ENCODE peak calls at places on chromosomes 11 and 22, in five cellular contexts. R, C, O, K and D are unnamed samples. For H3K27me3, the result is how much of the 10 kb centered on the place peaks cover.

GRCh38 chr11:46345131-46345597 is 2.1 kb upstream of the DGKZ start:
- DNase-seq in R (peak), C (no peak), O (peak), K (no peak), D (peak)

GRCh38 chr11:43021466-43021865 is 290.3 kb upstream of the API5 start:
- DNase-seq in R (no peak), C (no peak), O (peak), K (no peak), D (no peak)

GRCh38 chr11:1228921-1229451 is 6.1 kb downstream of the MUC5B start:
- DNase-seq in R (peak), C (no peak), O (no peak), K (peak), D (no peak)

GRCh38 chr11:124481365-124482323 is 36.1 kb upstream of the OR8B8 start:
- DNase-seq in R (no peak), C (no peak), O (peak), K (no peak), D (no peak)

GRCh38 chr11:27362032-27362431 is 983 bp downstream of the CCDC34 start:
- DNase-seq in R (no peak), C (no peak), O (no peak), K (no peak), D (no peak)

GRCh38 chr11:83027794-83028193 is 43.9 kb downstream of the RAB30 start:
- DNase-seq in R (no peak), C (no peak), O (no peak), K (no peak), D (no peak)

GRCh38 chr11:111456859-111457730 is 55.1 kb downstream of the BTG4 start:
- DNase-seq in R (no peak), C (no peak), O (no peak), K (no peak), D (no peak)

GRCh38 chr22:20799449-20799848 is 25.5 kb downstream of the SERPIND1 start:
- DNase-seq in R (no peak), C (no peak), O (no peak), K (no peak), D (no peak)

GRCh38 chr11:996681-997080 is 39.8 kb downstream of the MUC6 start:
- DNase-seq in R (no peak), C (no peak), O (no peak), K (no peak), D (no peak)

GRCh38 chr22:31734512-31734911 is 15.4 kb downstream of the PRR14L start:
- DNase-seq in R (no peak), C (no peak), O (no peak), K (no peak), D (no peak)

GRCh38 chr11:18522388-18522787 is 4.4 kb downstream of the TSG101 start:
- DNase-seq in R (no peak), C (no peak), O (no peak), K (no peak), D (no peak)

GRCh38 chr11:123458501-123458900 is 28.4 kb downstream of the GRAMD1B start:
- DNase-seq in R (no peak), C (no peak), O (no peak), K (no peak), D (no peak)

GRCh38 chr22:41288245-41288946 is 2.4 kb upstream of the RANGAP1 start:
- DNase-seq in R (no peak), C (no peak), O (peak), K (no peak), D (no peak)

GRCh38 chr11:45901646-45902045 is 5.4 kb downstream of the FREY1 start:
- DNase-seq in R (no peak), C (no peak), O (no peak), K (peak), D (no peak)

GRCh38 chr11:15114501-15115475 is at the start of gene INSC:
- DNase-seq in R (peak), C (no peak), O (no peak), K (peak), D (no peak)

GRCh38 chr11:13188179-13188578 is 89.4 kb upstream of the BMAL1 start:
- DNase-seq in R (no peak), C (no peak), O (no peak), K (no peak), D (no peak)

GRCh38 chr11:66641834-66642233 is 3.3 kb downstream of the RBM4 start:
- DNase-seq in R (no peak), C (no peak), O (no peak), K (no peak), D (no peak)

GRCh38 chr11:66636411-66636810 is 2.1 kb upstream of the RBM4 start:
- DNase-seq in R (no peak), C (no peak), O (no peak), K (no peak), D (no peak)

GRCh38 chr11:66639066-66639813 is 737 bp downstream of the RBM4 start:
- DNase-seq in R (no peak), C (peak), O (peak), K (no peak), D (no peak)

GRCh38 chr11:66637557-66638176 is 836 bp upstream of the RBM4 start:
- DNase-seq in R (no peak), C (no peak), O (no peak), K (no peak), D (no peak)

DNA sequence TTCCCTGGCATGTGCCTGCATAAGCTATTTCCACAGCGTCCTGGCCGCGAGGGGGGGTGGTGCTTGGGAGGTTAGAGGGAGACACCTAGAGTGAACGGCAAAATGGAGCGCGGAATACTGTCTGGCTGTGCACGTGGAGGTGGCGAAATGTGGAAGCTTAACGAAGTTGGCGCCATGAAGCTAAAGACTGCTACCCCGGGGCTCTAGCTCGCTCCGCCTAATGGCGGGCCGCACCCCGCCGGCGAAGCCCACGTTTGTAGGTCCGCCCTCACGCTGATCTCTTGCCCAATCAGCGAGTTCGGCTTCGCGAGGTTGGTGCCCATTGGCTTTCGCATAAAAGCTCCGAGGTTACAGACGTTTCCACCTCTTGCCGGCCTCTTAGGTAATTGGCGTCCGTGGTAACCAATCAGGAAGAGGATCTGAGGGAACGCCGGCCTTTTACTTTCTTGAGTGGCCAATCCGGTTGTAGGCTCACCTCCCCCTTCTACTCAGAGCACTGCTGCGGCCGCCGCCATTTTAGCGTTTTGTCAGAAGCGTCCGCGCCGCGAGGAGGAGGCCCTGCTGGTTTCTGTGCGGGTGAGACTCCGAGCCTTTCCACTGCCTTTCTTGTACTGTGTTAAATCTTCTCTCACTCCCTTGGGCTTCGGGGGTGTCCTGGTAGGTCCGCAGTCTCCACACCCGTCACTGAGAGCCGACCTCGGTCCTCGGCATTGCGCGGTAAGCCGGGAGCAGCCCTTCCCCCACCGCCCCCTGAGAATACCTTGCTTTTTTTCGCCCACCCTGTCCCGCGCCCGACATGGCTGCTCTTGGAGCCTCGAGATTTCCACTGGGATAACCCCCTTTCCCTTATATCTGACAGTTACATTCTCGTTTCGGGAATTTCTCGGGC is at the start of gene RBM4:
- DNase-seq in R (peak), C (peak), O (peak), K (peak), D (peak)
- TF ChIP-seq CTCF in R (peak), C (no peak), O (no peak), K (no peak), D (no peak)

DNA sequence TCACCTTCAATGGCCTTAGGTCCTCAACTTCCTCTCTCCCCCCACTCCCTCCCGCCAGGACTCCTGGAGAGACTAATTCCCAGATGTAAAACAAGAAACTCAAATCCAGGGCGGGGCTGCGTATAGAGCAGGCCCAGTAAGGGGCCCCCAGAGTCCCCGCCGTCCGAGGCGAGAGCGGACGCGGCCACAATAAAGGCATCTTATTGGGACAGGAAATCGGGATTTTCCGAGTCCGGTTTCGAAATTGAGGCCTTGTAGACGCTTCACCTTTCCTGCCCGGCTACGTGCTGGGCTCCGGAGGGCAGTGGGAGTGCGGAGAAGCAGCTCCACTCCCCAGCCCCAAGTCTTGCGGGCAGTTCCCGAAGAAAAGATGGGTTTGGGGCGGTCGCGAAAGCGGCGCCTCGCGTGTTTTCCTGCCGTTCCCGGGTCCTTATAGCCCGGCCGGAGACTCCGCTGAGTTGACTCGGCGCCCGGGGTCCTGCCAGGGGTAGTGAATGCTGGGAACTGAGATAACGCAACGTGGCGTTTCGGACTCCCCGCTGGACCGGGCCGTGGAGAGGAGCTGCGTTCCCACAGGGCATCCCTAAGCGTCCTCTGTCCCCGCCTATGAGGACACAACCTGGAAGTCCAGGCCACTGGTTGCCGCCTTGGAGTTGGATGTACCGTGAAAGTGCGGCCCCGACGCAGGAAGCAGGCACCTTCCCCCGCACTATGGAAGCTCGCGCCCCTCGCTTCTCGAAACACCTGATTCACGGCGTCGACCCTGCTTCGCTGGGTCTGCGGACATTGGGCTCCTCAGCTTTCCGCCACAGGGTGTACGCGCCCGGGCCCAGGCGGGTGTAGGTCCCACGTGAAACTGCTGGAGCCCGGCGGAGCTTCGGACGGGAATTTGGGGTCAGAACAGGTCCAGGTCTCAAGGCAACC is 4.8 kb upstream of the CHRM1 start:
- DNase-seq in R (no peak), C (no peak), O (no peak), K (peak), D (no peak)
- H3K4me3 ChIP-seq in R (peak), C (peak), O (no peak), K (peak), D (no peak)

GRCh38 chr11:72634472-72635095 is 39.6 kb downstream of the PDE2A start:
- DNase-seq in R (peak), C (no peak), O (peak), K (no peak), D (no peak)

GRCh38 chr11:72635309-72635915 is 38.8 kb downstream of the PDE2A start:
- DNase-seq in R (no peak), C (no peak), O (no peak), K (no peak), D (no peak)

GRCh38 chr11:72633068-72633467 is 41.2 kb downstream of the PDE2A start:
- DNase-seq in R (no peak), C (no peak), O (no peak), K (no peak), D (no peak)

GRCh38 chr11:72635931-72636330 is 38.3 kb downstream of the PDE2A start:
- DNase-seq in R (no peak), C (no peak), O (no peak), K (no peak), D (no peak)

GRCh38 chr11:72634016-72634415 is 40.2 kb downstream of the PDE2A start:
- DNase-seq in R (no peak), C (no peak), O (no peak), K (no peak), D (no peak)
- H3K27me3 ChIP-seq in R (under half), C (under half), O (under half), K (under half), D (under half)

DNA sequence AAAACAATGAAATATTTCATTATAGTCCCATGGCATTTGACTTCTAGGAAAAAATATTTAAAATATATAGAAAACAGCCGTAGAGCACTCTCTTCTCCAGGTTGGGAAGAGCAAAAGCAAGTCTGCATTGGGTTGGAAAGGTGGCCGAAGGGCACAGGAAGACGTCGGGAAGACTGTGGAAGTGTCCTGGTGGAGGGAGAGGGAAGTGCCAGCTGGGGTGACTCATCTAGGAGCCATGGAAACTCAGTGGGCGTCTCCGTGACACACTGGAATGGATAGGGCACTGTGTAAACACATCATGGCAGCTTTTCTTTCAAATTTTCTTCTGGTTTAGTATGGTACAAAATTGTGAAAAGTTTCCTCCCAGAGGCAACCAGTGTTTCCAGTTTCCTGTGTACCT is 12.7 kb downstream of the GTPBP1 start:
- DNase-seq in R (no peak), C (no peak), O (peak), K (no peak), D (no peak)
- TF ChIP-seq CTCF in R (peak), C (peak), O (peak), K (peak), D (no peak)

DNA sequence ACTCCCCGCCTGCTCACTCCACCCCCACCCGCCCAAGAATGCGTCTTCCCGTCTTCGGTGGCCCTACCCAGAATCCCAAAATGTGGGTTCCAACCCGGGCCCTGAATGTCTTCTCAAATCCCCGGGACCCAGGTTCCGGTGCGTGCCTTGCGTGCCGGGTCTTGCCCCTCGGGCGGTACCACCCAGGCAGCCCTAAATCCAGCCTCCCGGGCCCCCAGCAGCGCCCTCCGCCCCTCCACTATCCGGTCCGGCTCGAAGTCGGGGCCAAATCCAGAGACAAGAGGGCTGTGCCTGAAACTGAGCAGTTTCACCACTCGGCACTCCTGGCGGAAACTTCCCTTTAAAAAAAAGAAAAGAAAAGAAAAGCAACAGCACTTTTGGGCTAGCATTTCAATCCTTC is 16.3 kb upstream of the CCT8L2 start:
- DNase-seq in R (no peak), C (no peak), O (no peak), K (no peak), D (no peak)
- H3K4me3 ChIP-seq in R (peak), C (peak), O (no peak), K (no peak), D (no peak)

DNA sequence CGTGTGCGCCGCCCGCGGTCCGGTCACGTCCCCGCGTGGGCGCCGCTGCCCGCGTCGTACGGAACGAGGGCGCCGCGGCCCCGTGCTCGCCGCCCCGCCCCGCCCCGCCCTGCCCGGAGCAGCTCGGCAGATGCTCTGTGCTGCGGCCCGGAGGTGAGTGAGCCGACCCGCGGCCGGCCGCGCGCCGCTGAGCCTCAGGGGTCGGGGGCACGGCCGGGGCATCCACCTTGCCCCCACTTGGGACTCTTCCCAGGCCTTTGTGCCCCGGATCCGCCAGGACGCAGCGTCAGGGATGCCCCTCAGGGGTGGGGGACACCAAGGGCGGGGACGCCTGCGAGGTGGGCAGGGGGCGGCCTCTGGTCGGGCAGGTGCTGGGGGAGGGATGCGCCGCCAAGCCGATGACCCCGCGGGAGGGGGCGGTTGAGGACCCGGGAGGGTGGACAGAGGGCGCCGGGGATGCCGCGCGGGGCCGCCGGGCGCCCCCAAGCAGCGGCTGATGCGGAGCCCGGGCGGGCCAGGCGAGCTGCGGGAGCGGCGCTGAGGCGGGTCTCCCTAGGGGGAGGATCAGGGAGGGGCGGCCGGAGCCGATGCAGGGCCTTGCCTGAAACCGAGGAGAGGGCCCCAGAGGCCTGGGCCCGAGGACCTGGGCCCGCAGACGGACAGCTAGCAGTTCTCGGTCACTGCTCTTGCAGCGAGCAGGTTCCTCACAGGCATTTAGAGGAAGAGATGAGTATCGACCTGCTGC is at the start of gene GNAZ:
- DNase-seq in R (peak), C (no peak), O (peak), K (peak), D (peak)
- H3K27me3 ChIP-seq in R (under half), C (under half), O (under half), K (under half), D (under half)

GRCh38 chr11:117366183-117366582 is 38.5 kb downstream of the CEP164 start:
- DNase-seq in R (no peak), C (no peak), O (no peak), K (no peak), D (no peak)
- TF ChIP-seq CTCF in R (no peak), C (no peak), O (no peak), K (no peak), D (no peak)

DNA sequence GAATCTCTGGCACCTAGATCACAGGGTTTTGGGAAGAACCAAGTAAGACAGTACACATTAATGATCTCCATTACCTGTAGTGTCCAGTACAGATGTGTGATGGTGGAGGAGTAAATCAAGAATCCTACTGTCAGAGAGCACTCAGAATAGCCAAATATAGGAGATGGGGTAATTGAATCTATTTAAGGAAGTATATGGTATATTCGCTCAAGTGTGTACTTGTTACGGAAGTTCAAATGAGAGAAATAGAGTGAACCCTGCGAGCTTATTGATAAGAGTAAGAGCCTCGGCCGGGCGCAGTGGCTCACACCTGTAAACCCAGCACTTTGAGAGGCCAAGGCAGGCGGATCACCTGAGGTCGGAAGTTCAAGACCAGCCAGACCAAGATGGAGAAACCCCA is 2.2 kb downstream of the SPCS2 start:
- DNase-seq in R (no peak), C (no peak), O (no peak), K (no peak), D (no peak)
- H3K4me3 ChIP-seq in R (no peak), C (no peak), O (no peak), K (peak), D (peak)

GRCh38 chr22:49627217-49628181 is 200.2 kb downstream of the BRD1 start:
- DNase-seq in R (no peak), C (no peak), O (no peak), K (no peak), D (no peak)
- H3K27me3 ChIP-seq in R (under half), C (under half), O (under half), K (under half), D (under half)

GRCh38 chr11:127791844-127792243 is 791.3 kb upstream of the KIRREL3 start:
- DNase-seq in R (no peak), C (no peak), O (no peak), K (no peak), D (no peak)

DNA sequence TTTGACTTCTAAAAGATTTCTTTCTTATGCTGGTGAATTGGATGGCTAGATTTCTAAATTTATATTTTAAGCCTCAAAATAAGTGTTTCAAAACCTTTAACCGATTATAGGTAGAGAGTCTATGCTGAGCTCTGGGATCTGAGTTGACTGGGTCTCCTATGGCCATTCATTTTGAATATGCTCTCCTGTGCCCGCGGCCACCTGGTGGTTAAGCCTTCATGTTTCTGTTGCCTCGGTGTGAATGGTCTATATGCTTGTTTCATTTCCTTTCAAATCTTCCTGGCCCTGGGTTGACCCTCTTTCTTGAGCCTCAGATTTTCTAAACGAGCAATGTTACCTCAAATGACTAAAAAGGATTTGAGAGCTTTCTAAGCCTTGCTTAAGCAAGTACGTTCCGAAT is 789.3 kb upstream of the KIRREL3 start:
- DNase-seq in R (no peak), C (no peak), O (no peak), K (peak), D (no peak)
- TF ChIP-seq CTCF in R (peak), C (no peak), O (no peak), K (no peak), D (peak)